ENCODE peak calls at places on chromosomes 12 and 14, in nine cellular contexts. One of them, this sample, is unnamed.

GRCh38 chr14:53792909-53793308 is 163.7 kb downstream of the BMP4 start:
- DNase-seq in suprapubic skin: no peak
- DNase-seq in mesendoderm: peak
- DNase-seq in PC-3: peak
- DNase-seq in body of pancreas: no peak
- DNase-seq in stimulated activated naive CD8-positive, alpha-beta T cell treated with anti-CD3 and anti-CD28 coated beads, Interleukin-15, Interleukin-2, amounts not matched to agents 100 U/mL and 50 U/mL, for 24 hours: no peak
- DNase-seq in IMR-90: no peak
- DNase-seq in ovary: no peak
- DNase-seq in EL: no peak
- DNase-seq in this sample: no peak

GRCh38 chr12:113054948-113055486 is 1.5 kb upstream of the DTX1 start:
- DNase-seq in stimulated activated naive CD8-positive, alpha-beta T cell treated with anti-CD3 and anti-CD28 coated beads, Interleukin-15, Interleukin-2, amounts not matched to agents 100 U/mL and 50 U/mL, for 24 hours: no peak
- DNase-seq in PC-3: no peak
- DNase-seq in mesendoderm: no peak
- DNase-seq in IMR-90: no peak
- DNase-seq in EL: no peak
- DNase-seq in body of pancreas: no peak
- DNase-seq in ovary: no peak
- DNase-seq in suprapubic skin: no peak
- DNase-seq in this sample: no peak

GRCh38 chr12:50505945-50506344 is 1.2 kb downstream of the DIP2B start:
- DNase-seq in IMR-90: no peak
- DNase-seq in mesendoderm: no peak
- DNase-seq in EL: peak
- DNase-seq in ovary: no peak
- DNase-seq in suprapubic skin: no peak
- DNase-seq in stimulated activated naive CD8-positive, alpha-beta T cell treated with anti-CD3 and anti-CD28 coated beads, Interleukin-15, Interleukin-2, amounts not matched to agents 100 U/mL and 50 U/mL, for 24 hours: no peak
- DNase-seq in body of pancreas: peak
- DNase-seq in PC-3: peak
- DNase-seq in this sample: peak

GRCh38 chr12:46491548-46491947 is 119.0 kb upstream of the SLC38A2 start:
- DNase-seq in IMR-90: no peak
- DNase-seq in ovary: no peak
- DNase-seq in body of pancreas: no peak
- DNase-seq in stimulated activated naive CD8-positive, alpha-beta T cell treated with anti-CD3 and anti-CD28 coated beads, Interleukin-15, Interleukin-2, amounts not matched to agents 100 U/mL and 50 U/mL, for 24 hours: no peak
- DNase-seq in suprapubic skin: no peak
- DNase-seq in EL: no peak
- DNase-seq in PC-3: no peak
- DNase-seq in mesendoderm: no peak
- DNase-seq in this sample: no peak

GRCh38 chr14:24630872-24631477 is 3.0 kb downstream of the GZMB start:
- DNase-seq in suprapubic skin: no peak
- DNase-seq in EL: peak
- DNase-seq in stimulated activated naive CD8-positive, alpha-beta T cell treated with anti-CD3 and anti-CD28 coated beads, Interleukin-15, Interleukin-2, amounts not matched to agents 100 U/mL and 50 U/mL, for 24 hours: peak
- DNase-seq in mesendoderm: no peak
- DNase-seq in PC-3: peak
- DNase-seq in ovary: no peak
- DNase-seq in IMR-90: peak
- DNase-seq in body of pancreas: peak
- DNase-seq in this sample: peak

GRCh38 chr12:78898416-78898815 is 33.8 kb downstream of the SYT1 start:
- DNase-seq in PC-3: no peak
- DNase-seq in mesendoderm: no peak
- DNase-seq in stimulated activated naive CD8-positive, alpha-beta T cell treated with anti-CD3 and anti-CD28 coated beads, Interleukin-15, Interleukin-2, amounts not matched to agents 100 U/mL and 50 U/mL, for 24 hours: no peak
- DNase-seq in IMR-90: no peak
- DNase-seq in suprapubic skin: no peak
- DNase-seq in EL: no peak
- DNase-seq in ovary: peak
- DNase-seq in body of pancreas: peak
- DNase-seq in this sample: no peak

GRCh38 chr14:95163666-95164065 is 6.3 kb upstream of the DICER1 start:
- DNase-seq in suprapubic skin: no peak
- DNase-seq in stimulated activated naive CD8-positive, alpha-beta T cell treated with anti-CD3 and anti-CD28 coated beads, Interleukin-15, Interleukin-2, amounts not matched to agents 100 U/mL and 50 U/mL, for 24 hours: no peak
- DNase-seq in body of pancreas: no peak
- DNase-seq in mesendoderm: no peak
- DNase-seq in ovary: no peak
- DNase-seq in PC-3: no peak
- DNase-seq in EL: no peak
- DNase-seq in IMR-90: no peak
- DNase-seq in this sample: no peak

GRCh38 chr14:103741876-103742275 is 26.3 kb downstream of the ZFYVE21 start:
- DNase-seq in body of pancreas: no peak
- DNase-seq in suprapubic skin: no peak
- DNase-seq in ovary: no peak
- DNase-seq in PC-3: no peak
- DNase-seq in IMR-90: no peak
- DNase-seq in EL: no peak
- DNase-seq in stimulated activated naive CD8-positive, alpha-beta T cell treated with anti-CD3 and anti-CD28 coated beads, Interleukin-15, Interleukin-2, amounts not matched to agents 100 U/mL and 50 U/mL, for 24 hours: no peak
- DNase-seq in mesendoderm: no peak
- DNase-seq in this sample: no peak

GRCh38 chr14:91509083-91509877 is 830 bp downstream of the PPP4R3A start:
- DNase-seq in mesendoderm: peak
- DNase-seq in body of pancreas: peak
- DNase-seq in PC-3: no peak
- DNase-seq in EL: peak
- DNase-seq in stimulated activated naive CD8-positive, alpha-beta T cell treated with anti-CD3 and anti-CD28 coated beads, Interleukin-15, Interleukin-2, amounts not matched to agents 100 U/mL and 50 U/mL, for 24 hours: peak
- DNase-seq in suprapubic skin: peak
- DNase-seq in IMR-90: no peak
- DNase-seq in ovary: peak
- DNase-seq in this sample: peak

GRCh38 chr14:104887623-104888488 is 22.8 kb downstream of the CEP170B start:
- DNase-seq in suprapubic skin: peak
- DNase-seq in PC-3: no peak
- DNase-seq in body of pancreas: peak
- DNase-seq in IMR-90: no peak
- DNase-seq in ovary: peak
- DNase-seq in EL: no peak
- DNase-seq in stimulated activated naive CD8-positive, alpha-beta T cell treated with anti-CD3 and anti-CD28 coated beads, Interleukin-15, Interleukin-2, amounts not matched to agents 100 U/mL and 50 U/mL, for 24 hours: peak
- DNase-seq in mesendoderm: no peak
- DNase-seq in this sample: no peak

GRCh38 chr12:116244001-116244400 is 33.5 kb downstream of the MED13L start:
- DNase-seq in mesendoderm: peak
- DNase-seq in IMR-90: peak
- DNase-seq in body of pancreas: peak
- DNase-seq in stimulated activated naive CD8-positive, alpha-beta T cell treated with anti-CD3 and anti-CD28 coated beads, Interleukin-15, Interleukin-2, amounts not matched to agents 100 U/mL and 50 U/mL, for 24 hours: no peak
- DNase-seq in EL: peak
- DNase-seq in ovary: no peak
- DNase-seq in suprapubic skin: no peak
- DNase-seq in PC-3: peak
- DNase-seq in this sample: no peak

This sample was measured in activated CD4-positive, alpha-beta T cell treated with anti-CD3 and anti-CD28 coated beads, Interleukin-2, amount 10 ng/mL, durations not matched to agents 24 days and 14 days.